ENCODE peak calls at places on chromosomes 12 and 14, in five cellular contexts. One of them, this sample, is unnamed.

GRCh38 chr12:65324056-65324455 is 45.6 kb downstream of the MSRB3 start:
- DNase-seq in ovary: no peak
- DNase-seq in AG09319: peak
- DNase-seq in type B pancreatic cell: no peak
- DNase-seq in GM20000: no peak
- DNase-seq in this sample: no peak

GRCh38 chr14:36974985-36975384 is 197.4 kb downstream of the SLC25A21 start:
- DNase-seq in GM20000: no peak
- DNase-seq in type B pancreatic cell: no peak
- DNase-seq in AG09319: no peak
- DNase-seq in ovary: no peak
- DNase-seq in this sample: no peak

GRCh38 chr12:102510463-102510862 is 30.1 kb upstream of the IGF1 start:
- DNase-seq in ovary: no peak
- DNase-seq in type B pancreatic cell: no peak
- DNase-seq in AG09319: no peak
- DNase-seq in GM20000: no peak
- DNase-seq in this sample: no peak

GRCh38 chr12:115710104-115710564 is 567.4 kb downstream of the MED13L start:
- DNase-seq in type B pancreatic cell: no peak
- DNase-seq in ovary: no peak
- DNase-seq in GM20000: no peak
- DNase-seq in AG09319: peak
- DNase-seq in this sample: no peak

GRCh38 chr12:67720383-67720856 is 71.9 kb downstream of the DYRK2 start:
- DNase-seq in AG09319: peak
- DNase-seq in ovary: no peak
- DNase-seq in type B pancreatic cell: no peak
- DNase-seq in GM20000: no peak
- DNase-seq in this sample: no peak

GRCh38 chr12:51910168-51910567 is 2.9 kb downstream of the ACVRL1 start:
- DNase-seq in AG09319: no peak
- DNase-seq in type B pancreatic cell: no peak
- DNase-seq in GM20000: no peak
- DNase-seq in ovary: no peak
- DNase-seq in this sample: no peak

GRCh38 chr14:36519431-36520321 is at the start of gene NKX2-1:
- DNase-seq in AG09319: no peak
- DNase-seq in type B pancreatic cell: no peak
- DNase-seq in GM20000: peak
- DNase-seq in ovary: no peak
- DNase-seq in this sample: no peak

GRCh38 chr12:59067068-59067467 is 146.8 kb upstream of the LRIG3 start:
- DNase-seq in type B pancreatic cell: no peak
- DNase-seq in GM20000: no peak
- DNase-seq in ovary: no peak
- DNase-seq in AG09319: no peak
- DNase-seq in this sample: peak

GRCh38 chr14:33477752-33478151 is 473.1 kb downstream of the EGLN3 start:
- DNase-seq in ovary: no peak
- DNase-seq in GM20000: no peak
- DNase-seq in AG09319: no peak
- DNase-seq in type B pancreatic cell: no peak
- DNase-seq in this sample: no peak

GRCh38 chr12:130860311-130860710 is 11.6 kb upstream of the RAN start:
- DNase-seq in type B pancreatic cell: no peak
- DNase-seq in AG09319: no peak
- DNase-seq in ovary: no peak
- DNase-seq in GM20000: no peak
- DNase-seq in this sample: no peak

GRCh38 chr14:22466520-22466919 is 122.5 kb downstream of the DAD1 start:
- DNase-seq in AG09319: no peak
- DNase-seq in ovary: no peak
- DNase-seq in GM20000: peak
- DNase-seq in type B pancreatic cell: no peak
- DNase-seq in this sample: no peak

GRCh38 chr12:100826323-100826722 is 31.7 kb downstream of the ANO4 start:
- DNase-seq in AG09319: no peak
- DNase-seq in ovary: peak
- DNase-seq in type B pancreatic cell: no peak
- DNase-seq in GM20000: peak
- DNase-seq in this sample: no peak

GRCh38 chr12:53190108-53190729 is 9.5 kb upstream of the CSAD start:
- DNase-seq in GM20000: peak
- DNase-seq in ovary: peak
- DNase-seq in type B pancreatic cell: no peak
- DNase-seq in AG09319: no peak
- DNase-seq in this sample: no peak

GRCh38 chr12:108019862-108020261 is 109.2 kb upstream of the WSCD2 start:
- DNase-seq in ovary: no peak
- DNase-seq in AG09319: no peak
- DNase-seq in type B pancreatic cell: no peak
- DNase-seq in GM20000: no peak
- DNase-seq in this sample: no peak

GRCh38 chr12:25041006-25041741 is 92.3 kb upstream of the BCAT1 start:
- DNase-seq in AG09319: no peak
- DNase-seq in ovary: no peak
- DNase-seq in GM20000: peak
- DNase-seq in type B pancreatic cell: no peak
- DNase-seq in this sample: no peak

GRCh38 chr12:75550401-75550851 is 39.0 kb upstream of the KRR1 start:
- DNase-seq in GM20000: no peak
- DNase-seq in ovary: no peak
- DNase-seq in AG09319: no peak
- DNase-seq in type B pancreatic cell: no peak
- DNase-seq in this sample: no peak

GRCh38 chr12:3158851-3159465 is 81.8 kb downstream of the TSPAN9 start:
- DNase-seq in type B pancreatic cell: no peak
- DNase-seq in GM20000: no peak
- DNase-seq in ovary: peak
- DNase-seq in AG09319: no peak
- DNase-seq in this sample: no peak

GRCh38 chr14:93128785-93129459 is 13.2 kb upstream of the ITPK1 start:
- DNase-seq in ovary: no peak
- DNase-seq in type B pancreatic cell: no peak
- DNase-seq in GM20000: no peak
- DNase-seq in AG09319: no peak
- DNase-seq in this sample: no peak

GRCh38 chr14:95481391-95482022 is 34.9 kb downstream of the SYNE3 start:
- DNase-seq in ovary: no peak
- DNase-seq in AG09319: no peak
- DNase-seq in type B pancreatic cell: no peak
- DNase-seq in GM20000: no peak
- DNase-seq in this sample: no peak

GRCh38 chr14:52015411-52016030 is 26.2 kb downstream of the RTRAF start:
- DNase-seq in ovary: no peak
- DNase-seq in AG09319: no peak
- DNase-seq in GM20000: no peak
- DNase-seq in type B pancreatic cell: no peak
- DNase-seq in this sample: no peak

GRCh38 chr12:27635349-27635972 is 60.8 kb upstream of the REP15 start:
- DNase-seq in AG09319: peak
- DNase-seq in GM20000: peak
- DNase-seq in ovary: no peak
- DNase-seq in type B pancreatic cell: no peak
- DNase-seq in this sample: no peak

GRCh38 chr14:95901014-95901413 is 24.4 kb downstream of the TUNAR start:
- DNase-seq in ovary: no peak
- DNase-seq in type B pancreatic cell: no peak
- DNase-seq in AG09319: no peak
- DNase-seq in GM20000: no peak
- DNase-seq in this sample: no peak

GRCh38 chr14:93104961-93105360 is 10.8 kb downstream of the ITPK1 start:
- DNase-seq in AG09319: no peak
- DNase-seq in GM20000: no peak
- DNase-seq in type B pancreatic cell: no peak
- DNase-seq in ovary: no peak
- DNase-seq in this sample: no peak

GRCh38 chr12:28340261-28340660 is 150.0 kb downstream of the CCDC91 start:
- DNase-seq in GM20000: no peak
- DNase-seq in ovary: no peak
- DNase-seq in AG09319: no peak
- DNase-seq in type B pancreatic cell: no peak
- DNase-seq in this sample: no peak

GRCh38 chr12:42017036-42017435 is 127.6 kb downstream of the GXYLT1 start:
- DNase-seq in GM20000: no peak
- DNase-seq in type B pancreatic cell: no peak
- DNase-seq in AG09319: no peak
- DNase-seq in ovary: no peak
- DNase-seq in this sample: no peak

GRCh38 chr12:46788247-46788887 is 37.4 kb downstream of the SLC38A4 start:
- DNase-seq in GM20000: no peak
- DNase-seq in AG09319: no peak
- DNase-seq in ovary: no peak
- DNase-seq in type B pancreatic cell: no peak
- DNase-seq in this sample: no peak

GRCh38 chr12:45893240-45893639 is 97.1 kb downstream of the SCAF11 start:
- DNase-seq in GM20000: no peak
- DNase-seq in type B pancreatic cell: no peak
- DNase-seq in ovary: no peak
- DNase-seq in AG09319: no peak
- DNase-seq in this sample: no peak

GRCh38 chr12:59322473-59322872 is 273.4 kb upstream of the SLC16A7 start:
- DNase-seq in ovary: no peak
- DNase-seq in GM20000: no peak
- DNase-seq in type B pancreatic cell: no peak
- DNase-seq in AG09319: no peak
- DNase-seq in this sample: no peak

GRCh38 chr12:76026643-76027063 is 4.9 kb downstream of the PHLDA1 start:
- DNase-seq in type B pancreatic cell: no peak
- DNase-seq in ovary: no peak
- DNase-seq in GM20000: no peak
- DNase-seq in AG09319: no peak
- DNase-seq in this sample: no peak

GRCh38 chr14:72942934-72943333 is 16.7 kb downstream of the DCAF4 start:
- DNase-seq in ovary: no peak
- DNase-seq in AG09319: no peak
- DNase-seq in type B pancreatic cell: no peak
- DNase-seq in GM20000: no peak
- DNase-seq in this sample: no peak

GRCh38 chr12:70443274-70443673 is 77.2 kb downstream of the KCNMB4 start:
- DNase-seq in ovary: no peak
- DNase-seq in AG09319: no peak
- DNase-seq in type B pancreatic cell: no peak
- DNase-seq in GM20000: no peak
- DNase-seq in this sample: no peak

GRCh38 chr12:106480259-106480658 is 102.5 kb upstream of the RFX4 start:
- DNase-seq in AG09319: no peak
- DNase-seq in GM20000: no peak
- DNase-seq in type B pancreatic cell: no peak
- DNase-seq in ovary: no peak
- DNase-seq in this sample: no peak

GRCh38 chr14:79369359-79370332 is 841.7 kb downstream of the DIO2 start:
- DNase-seq in AG09319: no peak
- DNase-seq in GM20000: no peak
- DNase-seq in ovary: no peak
- DNase-seq in type B pancreatic cell: no peak
- DNase-seq in this sample: peak

GRCh38 chr14:58912287-58912686 is 274.5 kb downstream of the DACT1 start:
- DNase-seq in GM20000: no peak
- DNase-seq in type B pancreatic cell: no peak
- DNase-seq in ovary: no peak
- DNase-seq in AG09319: no peak
- DNase-seq in this sample: no peak

GRCh38 chr12:10503460-10503859 is 2.2 kb upstream of the EIF2S3B start:
- DNase-seq in ovary: no peak
- DNase-seq in GM20000: no peak
- DNase-seq in type B pancreatic cell: no peak
- DNase-seq in AG09319: no peak
- DNase-seq in this sample: no peak

GRCh38 chr12:5499566-5500325 is 67.8 kb downstream of the NTF3 start:
- DNase-seq in ovary: no peak
- DNase-seq in type B pancreatic cell: no peak
- DNase-seq in AG09319: peak
- DNase-seq in GM20000: no peak
- DNase-seq in this sample: no peak

GRCh38 chr14:74866708-74867389 is 9.1 kb downstream of the PROX2 start:
- DNase-seq in ovary: no peak
- DNase-seq in type B pancreatic cell: no peak
- DNase-seq in AG09319: no peak
- DNase-seq in GM20000: no peak
- DNase-seq in this sample: no peak
- TF ChIP-seq CTCF in ovary: no peak
- TF ChIP-seq CTCF in type B pancreatic cell: no peak
- TF ChIP-seq CTCF in AG09319: no peak
- TF ChIP-seq CTCF in GM20000: no peak
- TF ChIP-seq CTCF in this sample: no peak

DNA sequence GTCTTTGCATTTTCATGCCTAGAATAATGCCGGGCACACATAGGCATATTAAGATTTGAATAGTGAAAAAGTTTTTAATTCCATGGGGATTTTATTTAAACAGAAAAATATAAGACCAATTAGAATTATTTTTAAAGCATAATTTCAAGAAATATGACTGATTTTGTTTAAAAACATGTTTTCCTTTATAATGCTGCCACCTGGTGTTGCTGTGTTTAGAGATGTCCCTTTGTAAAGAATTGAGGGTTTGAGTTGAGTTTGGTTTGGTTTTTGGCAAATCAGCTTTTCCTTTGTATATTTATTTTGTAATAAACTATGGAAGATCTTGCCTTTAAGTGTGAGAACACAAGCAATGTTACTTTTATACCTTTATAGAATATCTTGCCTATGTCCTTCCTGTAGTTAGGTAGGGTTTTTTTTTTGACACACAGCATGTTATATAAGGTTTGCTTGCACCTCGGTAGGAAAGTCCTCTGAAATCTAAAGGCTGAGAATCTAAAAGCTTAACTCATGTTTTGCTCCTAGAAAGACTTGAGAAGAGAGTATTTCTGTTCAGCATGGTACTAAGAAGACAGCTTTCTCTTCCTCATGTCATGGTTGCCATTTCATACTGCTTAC is 31.4 kb upstream of the SNAPC1 start:
- DNase-seq in ovary: no peak
- DNase-seq in GM20000: no peak
- DNase-seq in AG09319: no peak
- DNase-seq in type B pancreatic cell: no peak
- DNase-seq in this sample: no peak
- TF ChIP-seq CTCF in ovary: peak
- TF ChIP-seq CTCF in GM20000: no peak
- TF ChIP-seq CTCF in AG09319: peak
- TF ChIP-seq CTCF in type B pancreatic cell: peak
- TF ChIP-seq CTCF in this sample: no peak

GRCh38 chr12:124375141-124375788 is 80.4 kb downstream of the RFLNA start:
- DNase-seq in AG09319: no peak
- DNase-seq in type B pancreatic cell: no peak
- DNase-seq in ovary: no peak
- DNase-seq in GM20000: no peak
- DNase-seq in this sample: no peak
- TF ChIP-seq CTCF in AG09319: no peak
- TF ChIP-seq CTCF in type B pancreatic cell: no peak
- TF ChIP-seq CTCF in ovary: no peak
- TF ChIP-seq CTCF in GM20000: no peak
- TF ChIP-seq CTCF in this sample: no peak

DNA sequence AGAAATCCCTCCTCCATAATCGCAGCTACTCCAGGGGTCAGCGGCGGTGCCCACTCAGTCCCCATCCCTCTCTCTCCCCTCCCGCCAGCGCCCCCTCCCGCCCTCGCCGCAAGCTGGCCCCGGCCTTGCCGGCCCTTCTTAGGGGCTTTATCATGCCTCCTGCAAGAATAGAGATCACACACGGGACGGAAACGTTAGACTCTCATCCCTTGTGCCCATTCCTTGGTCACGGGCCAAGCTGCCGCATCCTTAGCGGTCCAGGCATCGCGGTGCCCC is 681 bp upstream of the COX14 start:
- DNase-seq in type B pancreatic cell: no peak
- DNase-seq in AG09319: no peak
- DNase-seq in GM20000: peak
- DNase-seq in ovary: no peak
- DNase-seq in this sample: no peak
- TF ChIP-seq CTCF in type B pancreatic cell: no peak
- TF ChIP-seq CTCF in AG09319: no peak
- TF ChIP-seq CTCF in GM20000: no peak
- TF ChIP-seq CTCF in ovary: no peak
- TF ChIP-seq CTCF in this sample: no peak